ENCODE peak calls at places on chromosomes 13 and 19, in seven cellular contexts. One of them, this sample, is unnamed.

GRCh38 chr19:4815426-4816387 is 15.8 kb downstream of the TICAM1 start:
- DNase-seq in IMR-90: peak; percentile 92
- DNase-seq in H1: peak; percentile 88
- DNase-seq in A549: peak; percentile 93
- DNase-seq in SK-N-SH: peak; percentile 97
- DNase-seq in HepG2: peak; percentile 93
- DNase-seq in K562: peak; percentile 98
- DNase-seq in this sample: peak; percentile 48

GRCh38 chr19:54186934-54187381 is 2.4 kb downstream of the MBOAT7 start:
- DNase-seq in IMR-90: no peak
- DNase-seq in H1: no peak
- DNase-seq in A549: no peak
- DNase-seq in SK-N-SH: no peak
- DNase-seq in HepG2: no peak
- DNase-seq in K562: peak; percentile 44
- DNase-seq in this sample: no peak

GRCh38 chr13:100725472-100725871 is 50.9 kb upstream of the TMTC4 start:
- DNase-seq in IMR-90: no peak
- DNase-seq in H1: no peak
- DNase-seq in A549: no peak
- DNase-seq in SK-N-SH: no peak
- DNase-seq in HepG2: no peak
- DNase-seq in K562: no peak
- DNase-seq in this sample: no peak

GRCh38 chr19:4633140-4633967 is 6.0 kb upstream of the TNFAIP8L1 start:
- DNase-seq in IMR-90: peak; percentile 85
- DNase-seq in H1: peak; percentile 84
- DNase-seq in A549: peak; percentile 82
- DNase-seq in SK-N-SH: peak; percentile 73
- DNase-seq in HepG2: peak; percentile 67
- DNase-seq in K562: peak; percentile 88
- DNase-seq in this sample: peak; percentile 16

GRCh38 chr19:14505488-14506239 is 9.7 kb upstream of the GIPC1 start:
- DNase-seq in IMR-90: peak; percentile 76
- DNase-seq in H1: peak; percentile 97
- DNase-seq in A549: peak; percentile 95
- DNase-seq in SK-N-SH: peak; percentile 78
- DNase-seq in HepG2: peak; percentile 64
- DNase-seq in K562: peak; percentile 83
- DNase-seq in this sample: no peak

GRCh38 chr19:5130371-5131030 is 161.6 kb downstream of the KDM4B start:
- DNase-seq in IMR-90: no peak
- DNase-seq in H1: no peak
- DNase-seq in A549: no peak
- DNase-seq in SK-N-SH: no peak
- DNase-seq in HepG2: no peak
- DNase-seq in K562: no peak
- DNase-seq in this sample: peak; percentile 73

GRCh38 chr13:49635599-49636433 is 7.5 kb downstream of the ARL11 start:
- DNase-seq in IMR-90: peak; percentile 43
- DNase-seq in H1: peak; percentile 58
- DNase-seq in A549: no peak
- DNase-seq in SK-N-SH: no peak
- DNase-seq in HepG2: peak; percentile 32
- DNase-seq in K562: no peak
- DNase-seq in this sample: peak; percentile 39

GRCh38 chr19:7863157-7863970 is 10.8 kb downstream of the PRR36 start:
- DNase-seq in IMR-90: no peak
- DNase-seq in H1: peak; percentile 82
- DNase-seq in A549: no peak
- DNase-seq in SK-N-SH: no peak
- DNase-seq in HepG2: no peak
- DNase-seq in K562: peak; percentile 46
- DNase-seq in this sample: no peak

GRCh38 chr19:43464089-43464775 is 1.2 kb downstream of the LYPD3 start:
- DNase-seq in IMR-90: no peak
- DNase-seq in H1: peak; percentile 88
- DNase-seq in A549: no peak
- DNase-seq in SK-N-SH: peak; percentile 87
- DNase-seq in HepG2: no peak
- DNase-seq in K562: peak; percentile 73
- DNase-seq in this sample: no peak

GRCh38 chr13:51118809-51119431 is 7.8 kb upstream of the C13orf42 start:
- DNase-seq in IMR-90: no peak
- DNase-seq in H1: no peak
- DNase-seq in A549: no peak
- DNase-seq in SK-N-SH: no peak
- DNase-seq in HepG2: no peak
- DNase-seq in K562: no peak
- DNase-seq in this sample: no peak

GRCh38 chr19:10228925-10229324 is 2.2 kb downstream of the S1PR2 start:
- DNase-seq in IMR-90: peak; percentile 41
- DNase-seq in H1: no peak
- DNase-seq in A549: peak; percentile 53
- DNase-seq in SK-N-SH: peak; percentile 45
- DNase-seq in HepG2: peak; percentile 48
- DNase-seq in K562: peak; percentile 71
- DNase-seq in this sample: no peak

GRCh38 chr19:47315125-47315821 is 5.6 kb downstream of the C5AR1 start:
- DNase-seq in IMR-90: peak; percentile 97
- DNase-seq in H1: no peak
- DNase-seq in A549: peak; percentile 99
- DNase-seq in SK-N-SH: no peak
- DNase-seq in HepG2: peak; percentile 97
- DNase-seq in K562: peak; percentile 93
- DNase-seq in this sample: no peak

GRCh38 chr13:40389081-40389641 is 277.3 kb downstream of the FOXO1 start:
- DNase-seq in IMR-90: no peak
- DNase-seq in H1: no peak
- DNase-seq in A549: no peak
- DNase-seq in SK-N-SH: no peak
- DNase-seq in HepG2: no peak
- DNase-seq in K562: no peak
- DNase-seq in this sample: peak; percentile 4

GRCh38 chr13:80454245-80454644 is 113.3 kb upstream of the SPRY2 start:
- DNase-seq in IMR-90: peak; percentile 1
- DNase-seq in H1: no peak
- DNase-seq in A549: no peak
- DNase-seq in SK-N-SH: no peak
- DNase-seq in HepG2: no peak
- DNase-seq in K562: no peak
- DNase-seq in this sample: peak; percentile 34

GRCh38 chr19:19652482-19653295 is 9.2 kb upstream of the GMIP start:
- DNase-seq in IMR-90: peak; percentile 30
- DNase-seq in H1: no peak
- DNase-seq in A549: no peak
- DNase-seq in SK-N-SH: peak; percentile 25
- DNase-seq in HepG2: no peak
- DNase-seq in K562: no peak
- DNase-seq in this sample: no peak

GRCh38 chr13:27379126-27379525 is 45.3 kb upstream of the GTF3A start:
- DNase-seq in IMR-90: no peak
- DNase-seq in H1: no peak
- DNase-seq in A549: no peak
- DNase-seq in SK-N-SH: no peak
- DNase-seq in HepG2: peak; percentile 31
- DNase-seq in K562: no peak
- DNase-seq in this sample: no peak

GRCh38 chr19:14112051-14112808 is 5.3 kb downstream of the PRKACA start:
- DNase-seq in IMR-90: no peak
- DNase-seq in H1: no peak
- DNase-seq in A549: no peak
- DNase-seq in SK-N-SH: no peak
- DNase-seq in HepG2: no peak
- DNase-seq in K562: no peak
- DNase-seq in this sample: no peak

GRCh38 chr13:107211073-107211472 is 643.1 kb upstream of the ARGLU1 start:
- DNase-seq in IMR-90: peak; percentile 97
- DNase-seq in H1: peak; percentile 84
- DNase-seq in A549: peak; percentile 61
- DNase-seq in SK-N-SH: peak; percentile 70
- DNase-seq in HepG2: peak; percentile 78
- DNase-seq in K562: peak; percentile 60
- DNase-seq in this sample: no peak

GRCh38 chr13:41494202-41494601 is 36.9 kb downstream of the RGCC start:
- DNase-seq in IMR-90: no peak
- DNase-seq in H1: no peak
- DNase-seq in A549: no peak
- DNase-seq in SK-N-SH: no peak
- DNase-seq in HepG2: no peak
- DNase-seq in K562: no peak
- DNase-seq in this sample: no peak

GRCh38 chr13:98507060-98507797 is 69.7 kb downstream of the STK24 start:
- DNase-seq in IMR-90: no peak
- DNase-seq in H1: no peak
- DNase-seq in A549: peak; percentile 32
- DNase-seq in SK-N-SH: peak; percentile 55
- DNase-seq in HepG2: peak; percentile 48
- DNase-seq in K562: peak; percentile 69
- DNase-seq in this sample: no peak

GRCh38 chr13:23679214-23679613 is 109.0 kb downstream of the TNFRSF19 start:
- DNase-seq in IMR-90: peak; percentile 90
- DNase-seq in H1: no peak
- DNase-seq in A549: peak; percentile 15
- DNase-seq in SK-N-SH: no peak
- DNase-seq in HepG2: no peak
- DNase-seq in K562: no peak
- DNase-seq in this sample: no peak

GRCh38 chr13:101829484-101829883 is 377.0 kb downstream of the ITGBL1 start:
- DNase-seq in IMR-90: no peak
- DNase-seq in H1: no peak
- DNase-seq in A549: no peak
- DNase-seq in SK-N-SH: no peak
- DNase-seq in HepG2: no peak
- DNase-seq in K562: no peak
- DNase-seq in this sample: no peak
- TF ChIP-seq RFX5 in IMR-90: no peak
- TF ChIP-seq RFX5 in H1: no peak
- TF ChIP-seq RFX5 in A549: no peak
- TF ChIP-seq RFX5 in SK-N-SH: no peak
- TF ChIP-seq RFX5 in HepG2: no peak
- TF ChIP-seq RFX5 in K562: no peak
- TF ChIP-seq RFX5 in this sample: no peak

GRCh38 chr13:43786766-43787517 is at the start of gene ENOX1:
- DNase-seq in IMR-90: peak; percentile 74
- DNase-seq in H1: peak; percentile 67
- DNase-seq in A549: peak; percentile 54
- DNase-seq in SK-N-SH: peak; percentile 92
- DNase-seq in HepG2: no peak
- DNase-seq in K562: no peak
- DNase-seq in this sample: no peak

GRCh38 chr13:43785681-43786471 is 896 bp downstream of the ENOX1 start:
- DNase-seq in IMR-90: peak; percentile 63
- DNase-seq in H1: peak; percentile 81
- DNase-seq in A549: peak; percentile 64
- DNase-seq in SK-N-SH: peak; percentile 89
- DNase-seq in HepG2: no peak
- DNase-seq in K562: no peak
- DNase-seq in this sample: no peak

GRCh38 chr13:43787998-43788397 is 1.2 kb upstream of the ENOX1 start:
- DNase-seq in IMR-90: peak; percentile 52
- DNase-seq in H1: no peak
- DNase-seq in A549: peak; percentile 51
- DNase-seq in SK-N-SH: peak; percentile 49
- DNase-seq in HepG2: no peak
- DNase-seq in K562: peak; percentile 3
- DNase-seq in this sample: no peak

GRCh38 chr13:43786472-43786765 is 353 bp downstream of the ENOX1 start:
- DNase-seq in IMR-90: no peak
- DNase-seq in H1: peak; percentile 78
- DNase-seq in A549: no peak
- DNase-seq in SK-N-SH: no peak
- DNase-seq in HepG2: no peak
- DNase-seq in K562: no peak
- DNase-seq in this sample: no peak

DNA sequence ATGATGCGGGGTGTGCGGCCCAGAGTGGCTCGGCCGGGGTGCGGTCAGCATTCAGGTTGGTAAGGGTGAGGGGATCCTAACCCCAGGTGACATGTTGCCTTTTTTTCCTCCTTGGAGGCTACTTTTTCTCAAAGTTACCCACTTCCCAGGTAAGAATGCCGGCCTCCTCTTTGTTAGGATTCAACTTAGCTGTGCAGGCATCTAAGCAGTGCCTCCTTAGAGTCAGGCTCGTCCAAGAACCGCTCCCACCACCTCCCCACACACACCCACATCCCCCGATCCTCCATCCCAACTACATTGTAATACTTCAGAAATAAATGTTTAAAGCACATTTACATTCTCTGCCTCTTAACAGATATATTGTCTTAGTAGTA is 733 bp upstream of the ENOX1 start:
- DNase-seq in IMR-90: no peak
- DNase-seq in H1: no peak
- DNase-seq in A549: no peak
- DNase-seq in SK-N-SH: no peak
- DNase-seq in HepG2: no peak
- DNase-seq in K562: no peak
- DNase-seq in this sample: no peak
- TF ChIP-seq RFX5 in IMR-90: no peak
- TF ChIP-seq RFX5 in H1: no peak
- TF ChIP-seq RFX5 in A549: no peak
- TF ChIP-seq RFX5 in SK-N-SH: no peak
- TF ChIP-seq RFX5 in HepG2: no peak
- TF ChIP-seq RFX5 in K562: no peak
- TF ChIP-seq RFX5 in this sample: no peak

GRCh38 chr13:35530147-35530546 is 53.7 kb upstream of the MAB21L1 start:
- DNase-seq in IMR-90: no peak
- DNase-seq in H1: no peak
- DNase-seq in A549: no peak
- DNase-seq in SK-N-SH: peak; percentile 65
- DNase-seq in HepG2: no peak
- DNase-seq in K562: no peak
- DNase-seq in this sample: no peak
- TF ChIP-seq RFX5 in IMR-90: no peak
- TF ChIP-seq RFX5 in H1: no peak
- TF ChIP-seq RFX5 in A549: no peak
- TF ChIP-seq RFX5 in SK-N-SH: no peak
- TF ChIP-seq RFX5 in HepG2: no peak
- TF ChIP-seq RFX5 in K562: no peak
- TF ChIP-seq RFX5 in this sample: no peak

DNA sequence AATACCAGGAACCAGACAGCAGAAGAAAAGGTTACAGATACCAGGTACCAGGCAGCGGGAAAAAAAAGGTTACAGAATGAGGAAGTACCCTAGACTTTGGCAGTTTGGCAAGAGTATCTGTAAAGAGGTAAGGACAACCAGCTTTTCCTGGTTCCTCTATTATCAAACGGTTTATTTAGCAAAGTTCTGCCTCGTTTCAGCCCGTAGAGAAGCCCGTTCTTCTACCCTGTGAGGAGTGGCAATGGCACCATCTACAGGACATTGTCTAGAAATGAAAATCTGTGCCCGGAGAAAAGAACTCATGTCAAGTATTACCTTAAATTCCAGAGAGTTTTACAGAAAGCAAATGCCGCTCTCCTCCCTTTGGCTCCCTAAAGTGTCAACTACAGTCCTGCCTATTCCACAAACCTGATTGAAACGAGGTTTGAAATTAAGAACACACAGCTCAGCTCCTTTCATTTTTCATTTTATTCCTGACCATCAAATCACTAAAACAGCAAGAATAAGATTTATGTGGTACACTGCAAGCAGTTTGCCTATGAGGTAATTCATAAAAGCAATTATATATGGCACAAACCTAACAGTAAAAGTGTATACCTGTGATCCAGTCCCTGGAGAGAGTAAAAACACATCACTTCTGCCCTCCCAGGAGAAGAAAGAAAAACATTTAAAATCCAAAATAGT is 226.3 kb downstream of the SLC7A1 start:
- DNase-seq in IMR-90: peak; percentile 34
- DNase-seq in H1: no peak
- DNase-seq in A549: peak; percentile 35
- DNase-seq in SK-N-SH: peak; percentile 39
- DNase-seq in HepG2: peak; percentile 44
- DNase-seq in K562: peak; percentile 18
- DNase-seq in this sample: peak; percentile 12
- TF ChIP-seq RFX5 in IMR-90: no peak
- TF ChIP-seq RFX5 in H1: no peak
- TF ChIP-seq RFX5 in A549: no peak
- TF ChIP-seq RFX5 in SK-N-SH: no peak
- TF ChIP-seq RFX5 in HepG2: no peak
- TF ChIP-seq RFX5 in K562: no peak
- TF ChIP-seq RFX5 in this sample: no peak